ENCODE peak calls at places on chromosome 1, in eight cellular contexts. R is KG1; N is AG04450; J is activated CD4-positive, alpha-beta T cell treated with anti-CD3 and anti-CD28 coated beads, Interleukin-2, amount 10 ng/mL, durations not matched to agents 24 days and 14 days; D is fibroblast of pulmonary artery; F is left ventricle myocardium inferior; H is ELR; U is NT2/D1. Q is an unnamed sample.

GRCh38 chr1:58992643-58993042 is 208.8 kb upstream of the JUN start:
- DNase-seq in F (no peak), D (no peak), U (no peak), J (no peak), R (no peak), N (no peak), H (no peak), Q (no peak)

GRCh38 chr1:151680391-151680790 is 36.2 kb downstream of the CELF3 start:
- DNase-seq in U (no peak), D (peak; percentile 16), F (no peak), R (no peak), J (no peak), N (no peak), H (peak; percentile 58), Q (peak; percentile 24)

GRCh38 chr1:114033219-114033706 is 54.0 kb downstream of the OLFML3 start:
- DNase-seq in D (peak; percentile 16), J (no peak), H (peak; percentile 50), U (no peak), N (no peak), R (peak; percentile 1), F (no peak), Q (peak; percentile 27)

GRCh38 chr1:198771562-198772153 is 132.8 kb downstream of the PTPRC start:
- DNase-seq in F (no peak), J (peak; percentile 69), U (peak; percentile 39), N (peak; percentile 27), D (peak; percentile 81), H (peak; percentile 66), R (peak; percentile 59), Q (peak; percentile 70)

GRCh38 chr1:45617618-45618017 is 6.2 kb downstream of the CCDC17 start:
- DNase-seq in R (no peak), F (no peak), N (no peak), D (peak; percentile 51), H (peak; percentile 93), J (no peak), U (no peak), Q (no peak)

GRCh38 chr1:20426923-20427322 is 59.1 kb downstream of the CAMK2N1 start:
- DNase-seq in H (peak; percentile 94), D (peak; percentile 86), F (no peak), R (no peak), N (peak; percentile 76), J (peak; percentile 65), U (no peak), Q (peak; percentile 68)

GRCh38 chr1:229388876-229389580 is 44.9 kb downstream of the ACTA1 start:
- DNase-seq in D (peak; percentile 13), R (no peak), H (peak; percentile 79), U (no peak), F (no peak), J (no peak), N (peak; percentile 3), Q (peak; percentile 64)

GRCh38 chr1:60898987-60899386 is 183.4 kb upstream of the NFIA start:
- DNase-seq in R (no peak), J (no peak), F (no peak), U (no peak), D (no peak), H (no peak), N (no peak), Q (no peak)